ENCODE peak calls at places on chromosomes 6 and 20, in nine cellular contexts. U is body of pancreas, I is HepG2, N is endothelial cell of umbilical vein, J is IMR-90, T is Peyer's patch, E is uterus, Q is ovary, M is sigmoid colon. H is an unnamed sample.

GRCh38 chr6:101845621-101846020 is 452.1 kb downstream of the GRIK2 start:
- DNase-seq in U (no peak), I (no peak), N (no peak), J (no peak), T (no peak), E (no peak), Q (no peak), M (no peak), H (no peak)

GRCh38 chr6:2063547-2063946 is 181.9 kb downstream of the GMDS start:
- DNase-seq in U (no peak), I (no peak), N (no peak), J (no peak), T (no peak), E (no peak), Q (no peak), M (no peak), H (no peak)

GRCh38 chr6:66555082-66555481 is 848.1 kb upstream of the EYS start:
- DNase-seq in U (no peak), I (no peak), N (no peak), J (no peak), T (no peak), E (no peak), Q (no peak), M (no peak), H (no peak)

GRCh38 chr20:12012241-12013222 is 94.8 kb downstream of the BTBD3 start:
- DNase-seq in U (peak; percentile 73), I (peak; percentile 67), N (peak; percentile 70), J (peak; percentile 52), T (peak; percentile 57), E (no peak), Q (no peak), M (no peak), H (peak; percentile 14)

GRCh38 chr6:85569323-85569722 is 24.3 kb downstream of the SNX14 start:
- DNase-seq in U (no peak), I (no peak), N (peak; percentile 55), J (peak; percentile 73), T (no peak), E (no peak), Q (no peak), M (no peak), H (no peak)

GRCh38 chr6:61200444-61200843 is 1085.6 kb downstream of the KHDRBS2 start:
- DNase-seq in U (no peak), I (no peak), N (no peak), J (no peak), T (no peak), E (no peak), Q (no peak), M (no peak), H (no peak)

GRCh38 chr6:92777146-92777740 is 642.1 kb downstream of the EPHA7 start:
- DNase-seq in U (no peak), I (peak; percentile 12), N (peak; percentile 39), J (peak; percentile 42), T (no peak), E (no peak), Q (no peak), M (no peak), H (no peak)

GRCh38 chr20:19909696-19910095 is 107.5 kb upstream of the NAA20 start:
- DNase-seq in U (no peak), I (no peak), N (no peak), J (no peak), T (peak; percentile 57), E (no peak), Q (no peak), M (peak; percentile 87), H (peak; percentile 85)

GRCh38 chr20:8330785-8331699 is 199.0 kb downstream of the PLCB1 start:
- DNase-seq in U (no peak), I (peak; percentile 94), N (no peak), J (no peak), T (no peak), E (no peak), Q (no peak), M (no peak), H (no peak)

GRCh38 chr6:117907600-117908245 is 659 bp downstream of the SLC35F1 start:
- DNase-seq in U (peak; percentile 29), I (no peak), N (peak; percentile 4), J (no peak), T (no peak), E (no peak), Q (no peak), M (no peak), H (no peak)

GRCh38 chr20:61976650-61977332 is 88.9 kb downstream of the TAF4 start:
- DNase-seq in U (no peak), I (no peak), N (no peak), J (no peak), T (no peak), E (no peak), Q (no peak), M (no peak), H (no peak)

GRCh38 chr6:33797635-33798342 is 6.0 kb downstream of the MLN start:
- DNase-seq in U (no peak), I (no peak), N (no peak), J (no peak), T (no peak), E (no peak), Q (no peak), M (no peak), H (no peak)

GRCh38 chr20:43318749-43319148 is 129.0 kb upstream of the PTPRT start:
- DNase-seq in U (no peak), I (no peak), N (no peak), J (no peak), T (no peak), E (no peak), Q (no peak), M (no peak), H (peak; percentile 14)

GRCh38 chr6:169707772-169708171 is 5.8 kb downstream of the C6orf120 start:
- DNase-seq in U (no peak), I (no peak), N (no peak), J (no peak), T (no peak), E (no peak), Q (no peak), M (no peak), H (no peak)

GRCh38 chr20:32762754-32763201 is 593 bp downstream of the DNMT3B start:
- DNase-seq in U (peak; percentile 22), I (no peak), N (no peak), J (no peak), T (no peak), E (no peak), Q (no peak), M (no peak), H (no peak)

GRCh38 chr20:42183147-42183546 is 565.0 kb upstream of the CHD6 start:
- DNase-seq in U (no peak), I (no peak), N (no peak), J (no peak), T (no peak), E (no peak), Q (no peak), M (no peak), H (no peak)

GRCh38 chr6:43744931-43745727 is 24.9 kb upstream of the VEGFA start:
- DNase-seq in U (no peak), I (no peak), N (no peak), J (no peak), T (peak; percentile 19), E (no peak), Q (no peak), M (peak; percentile 27), H (peak; percentile 62)

DNA sequence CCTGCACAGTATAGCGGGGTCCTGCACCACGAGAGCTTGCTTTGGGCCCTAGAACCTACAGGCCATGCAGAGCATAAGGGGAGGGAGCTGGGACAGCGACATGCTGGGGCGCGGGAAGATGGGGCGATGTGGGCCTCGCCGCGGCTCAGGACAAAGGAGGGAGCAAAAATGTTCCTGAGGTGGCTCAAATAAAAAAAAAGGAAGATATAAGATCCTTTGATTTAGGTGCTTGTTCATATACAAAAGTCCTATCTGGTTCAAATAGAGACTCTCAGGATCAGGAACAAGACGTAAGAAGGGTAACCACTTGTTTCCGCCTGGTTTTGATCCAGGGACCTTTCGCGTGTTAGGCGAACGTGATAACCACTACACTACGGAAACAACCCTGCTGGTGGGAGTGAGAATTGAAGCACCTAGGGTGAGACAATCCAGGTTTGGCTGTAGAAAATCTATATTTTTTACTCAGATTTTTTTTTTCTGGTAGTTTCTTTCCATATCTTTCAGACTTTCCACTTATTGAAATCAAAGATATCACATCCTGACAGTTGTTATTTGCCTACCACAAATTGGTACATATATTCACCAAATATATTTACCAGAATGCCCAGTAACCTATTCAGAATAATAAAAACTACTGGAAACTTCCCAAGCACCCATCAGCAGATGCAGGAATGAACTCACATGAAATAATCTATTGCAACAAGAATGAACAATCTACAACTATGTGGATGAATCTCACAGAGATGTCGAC is 177.9 kb upstream of the ZNF184 start:
- DNase-seq in U (peak; percentile 24), I (peak; percentile 81), N (peak; percentile 22), J (peak; percentile 35), T (no peak), E (no peak), Q (no peak), M (no peak), H (no peak)
- TF ChIP-seq CTCF in U (no peak), I (peak; percentile 60), N (no peak), J (no peak), T (no peak), E (no peak), Q (no peak), M (no peak), H (no peak)

GRCh38 chr20:47421076-47421475 is 64.6 kb upstream of the ZMYND8 start:
- DNase-seq in U (no peak), I (no peak), N (no peak), J (no peak), T (no peak), E (no peak), Q (no peak), M (no peak), H (no peak)
- H3K4me3 ChIP-seq in U (no peak overlapping the region), I (no peak overlapping the region), N (no peak overlapping the region), J (no peak overlapping the region), T (no peak overlapping the region), E (no peak overlapping the region), Q (no peak overlapping the region), M (no peak overlapping the region), H (no peak overlapping the region)

GRCh38 chr6:38702471-38703397 is at the start of gene GLO1:
- DNase-seq in U (peak; percentile 97), I (peak; percentile 98), N (peak; percentile 99), J (peak; percentile 99), T (peak; percentile 99), E (peak; percentile 96), Q (peak; percentile 97), M (peak; percentile 99), H (peak; percentile 99)
- TF ChIP-seq POLR2A in U (peak; percentile 96), I (peak; percentile 98), N (peak; percentile 74), J (peak; percentile 94), T (peak; percentile 91), E (peak; percentile 95), Q (peak; percentile 94), M (peak; percentile 78), H (no peak)

GRCh38 chr6:36979343-36979742 is 6.7 kb downstream of the MTCH1 start:
- DNase-seq in U (peak; percentile 61), I (no peak), N (peak; percentile 47), J (peak; percentile 41), T (peak; percentile 55), E (peak; percentile 56), Q (peak; percentile 66), M (peak; percentile 87), H (no peak)
- TF ChIP-seq CTCF in U (peak; percentile 33), I (peak; percentile 14), N (peak; percentile 53), J (peak; percentile 40), T (peak; percentile 47), E (peak; percentile 70), Q (peak; percentile 33), M (peak; percentile 54), H (no peak)